ENCODE peak calls at places on chromosomes 6 and 20, in four cellular contexts. One of them, this sample, is unnamed.

GRCh38 chr6:28597217-28597835 is 71.6 kb downstream of the GPX5 start:
- ATAC-seq in stimulated activated naive CD8-positive, alpha-beta T cell treated with anti-CD3 and anti-CD28 coated beads, Interleukin-15, Interleukin-2, amounts not matched to agents 100 U/mL and 50 U/mL, for 24 hours: peak
- ATAC-seq in Right ventricle myocardium inferior: no peak
- ATAC-seq in PC-3: peak
- ATAC-seq in this sample: peak

GRCh38 chr20:15923030-15923776 is 650.0 kb downstream of the KIF16B start:
- ATAC-seq in stimulated activated naive CD8-positive, alpha-beta T cell treated with anti-CD3 and anti-CD28 coated beads, Interleukin-15, Interleukin-2, amounts not matched to agents 100 U/mL and 50 U/mL, for 24 hours: no peak
- ATAC-seq in Right ventricle myocardium inferior: no peak
- ATAC-seq in PC-3: no peak
- ATAC-seq in this sample: no peak

GRCh38 chr6:29647927-29648642 is 8.8 kb upstream of the MOG start:
- ATAC-seq in stimulated activated naive CD8-positive, alpha-beta T cell treated with anti-CD3 and anti-CD28 coated beads, Interleukin-15, Interleukin-2, amounts not matched to agents 100 U/mL and 50 U/mL, for 24 hours: no peak
- ATAC-seq in Right ventricle myocardium inferior: no peak
- ATAC-seq in PC-3: no peak
- ATAC-seq in this sample: no peak

GRCh38 chr20:60330461-60330860 is 372.2 kb downstream of the CDH26 start:
- ATAC-seq in stimulated activated naive CD8-positive, alpha-beta T cell treated with anti-CD3 and anti-CD28 coated beads, Interleukin-15, Interleukin-2, amounts not matched to agents 100 U/mL and 50 U/mL, for 24 hours: no peak
- ATAC-seq in Right ventricle myocardium inferior: no peak
- ATAC-seq in PC-3: no peak
- ATAC-seq in this sample: no peak

GRCh38 chr20:37676440-37676839 is 17.4 kb upstream of the CTNNBL1 start:
- ATAC-seq in stimulated activated naive CD8-positive, alpha-beta T cell treated with anti-CD3 and anti-CD28 coated beads, Interleukin-15, Interleukin-2, amounts not matched to agents 100 U/mL and 50 U/mL, for 24 hours: no peak
- ATAC-seq in Right ventricle myocardium inferior: no peak
- ATAC-seq in PC-3: no peak
- ATAC-seq in this sample: no peak

GRCh38 chr6:47736083-47736700 is 37.8 kb downstream of the ADGRF4 start:
- ATAC-seq in stimulated activated naive CD8-positive, alpha-beta T cell treated with anti-CD3 and anti-CD28 coated beads, Interleukin-15, Interleukin-2, amounts not matched to agents 100 U/mL and 50 U/mL, for 24 hours: no peak
- ATAC-seq in Right ventricle myocardium inferior: no peak
- ATAC-seq in PC-3: peak
- ATAC-seq in this sample: no peak

GRCh38 chr6:331622-332521 is 39.6 kb downstream of the DUSP22 start:
- ATAC-seq in stimulated activated naive CD8-positive, alpha-beta T cell treated with anti-CD3 and anti-CD28 coated beads, Interleukin-15, Interleukin-2, amounts not matched to agents 100 U/mL and 50 U/mL, for 24 hours: no peak
- ATAC-seq in Right ventricle myocardium inferior: no peak
- ATAC-seq in PC-3: no peak
- ATAC-seq in this sample: no peak

GRCh38 chr20:24118096-24118780 is 129.7 kb upstream of the GGTLC1 start:
- ATAC-seq in stimulated activated naive CD8-positive, alpha-beta T cell treated with anti-CD3 and anti-CD28 coated beads, Interleukin-15, Interleukin-2, amounts not matched to agents 100 U/mL and 50 U/mL, for 24 hours: no peak
- ATAC-seq in Right ventricle myocardium inferior: no peak
- ATAC-seq in PC-3: no peak
- ATAC-seq in this sample: no peak

GRCh38 chr20:3935295-3935955 is 46.2 kb downstream of the PANK2 start:
- ATAC-seq in stimulated activated naive CD8-positive, alpha-beta T cell treated with anti-CD3 and anti-CD28 coated beads, Interleukin-15, Interleukin-2, amounts not matched to agents 100 U/mL and 50 U/mL, for 24 hours: no peak
- ATAC-seq in Right ventricle myocardium inferior: peak
- ATAC-seq in PC-3: no peak
- ATAC-seq in this sample: no peak

GRCh38 chr20:41110930-41111577 is 26.3 kb upstream of the PLCG1 start:
- ATAC-seq in stimulated activated naive CD8-positive, alpha-beta T cell treated with anti-CD3 and anti-CD28 coated beads, Interleukin-15, Interleukin-2, amounts not matched to agents 100 U/mL and 50 U/mL, for 24 hours: peak
- ATAC-seq in Right ventricle myocardium inferior: no peak
- ATAC-seq in PC-3: peak
- ATAC-seq in this sample: peak

GRCh38 chr20:31908016-31908415 is 37.6 kb downstream of the TTLL9 start:
- ATAC-seq in stimulated activated naive CD8-positive, alpha-beta T cell treated with anti-CD3 and anti-CD28 coated beads, Interleukin-15, Interleukin-2, amounts not matched to agents 100 U/mL and 50 U/mL, for 24 hours: peak
- ATAC-seq in Right ventricle myocardium inferior: no peak
- ATAC-seq in PC-3: no peak
- ATAC-seq in this sample: no peak

GRCh38 chr6:135702955-135703499 is 148.5 kb upstream of the PDE7B start:
- ATAC-seq in stimulated activated naive CD8-positive, alpha-beta T cell treated with anti-CD3 and anti-CD28 coated beads, Interleukin-15, Interleukin-2, amounts not matched to agents 100 U/mL and 50 U/mL, for 24 hours: no peak
- ATAC-seq in Right ventricle myocardium inferior: no peak
- ATAC-seq in PC-3: no peak
- ATAC-seq in this sample: peak

GRCh38 chr6:17714879-17715860 is 8.4 kb upstream of the NUP153 start:
- ATAC-seq in stimulated activated naive CD8-positive, alpha-beta T cell treated with anti-CD3 and anti-CD28 coated beads, Interleukin-15, Interleukin-2, amounts not matched to agents 100 U/mL and 50 U/mL, for 24 hours: peak
- ATAC-seq in Right ventricle myocardium inferior: no peak
- ATAC-seq in PC-3: peak
- ATAC-seq in this sample: peak

GRCh38 chr6:159984268-159984786 is 15.4 kb downstream of the IGF2R start:
- ATAC-seq in stimulated activated naive CD8-positive, alpha-beta T cell treated with anti-CD3 and anti-CD28 coated beads, Interleukin-15, Interleukin-2, amounts not matched to agents 100 U/mL and 50 U/mL, for 24 hours: no peak
- ATAC-seq in Right ventricle myocardium inferior: no peak
- ATAC-seq in PC-3: peak
- ATAC-seq in this sample: no peak

GRCh38 chr20:37394543-37395410 is 48.8 kb downstream of the SRC start:
- ATAC-seq in stimulated activated naive CD8-positive, alpha-beta T cell treated with anti-CD3 and anti-CD28 coated beads, Interleukin-15, Interleukin-2, amounts not matched to agents 100 U/mL and 50 U/mL, for 24 hours: no peak
- ATAC-seq in Right ventricle myocardium inferior: no peak
- ATAC-seq in PC-3: no peak
- ATAC-seq in this sample: no peak

GRCh38 chr6:31239854-31240253 is 32.0 kb downstream of the HLA-C start:
- ATAC-seq in stimulated activated naive CD8-positive, alpha-beta T cell treated with anti-CD3 and anti-CD28 coated beads, Interleukin-15, Interleukin-2, amounts not matched to agents 100 U/mL and 50 U/mL, for 24 hours: no peak
- ATAC-seq in Right ventricle myocardium inferior: no peak
- ATAC-seq in PC-3: peak
- ATAC-seq in this sample: no peak

GRCh38 chr6:169171951-169172350 is 81.7 kb downstream of the THBS2 start:
- ATAC-seq in stimulated activated naive CD8-positive, alpha-beta T cell treated with anti-CD3 and anti-CD28 coated beads, Interleukin-15, Interleukin-2, amounts not matched to agents 100 U/mL and 50 U/mL, for 24 hours: no peak
- ATAC-seq in Right ventricle myocardium inferior: no peak
- ATAC-seq in PC-3: no peak
- ATAC-seq in this sample: no peak

GRCh38 chr20:2379511-2380229 is 1.0 kb upstream of the TGM6 start:
- ATAC-seq in stimulated activated naive CD8-positive, alpha-beta T cell treated with anti-CD3 and anti-CD28 coated beads, Interleukin-15, Interleukin-2, amounts not matched to agents 100 U/mL and 50 U/mL, for 24 hours: peak
- ATAC-seq in Right ventricle myocardium inferior: no peak
- ATAC-seq in PC-3: no peak
- ATAC-seq in this sample: peak

GRCh38 chr6:25057121-25057520 is 121.4 kb upstream of the RIPOR2 start:
- ATAC-seq in stimulated activated naive CD8-positive, alpha-beta T cell treated with anti-CD3 and anti-CD28 coated beads, Interleukin-15, Interleukin-2, amounts not matched to agents 100 U/mL and 50 U/mL, for 24 hours: no peak
- ATAC-seq in Right ventricle myocardium inferior: no peak
- ATAC-seq in PC-3: no peak
- ATAC-seq in this sample: no peak

GRCh38 chr6:33815854-33816253 is 12.1 kb upstream of the MLN start:
- ATAC-seq in stimulated activated naive CD8-positive, alpha-beta T cell treated with anti-CD3 and anti-CD28 coated beads, Interleukin-15, Interleukin-2, amounts not matched to agents 100 U/mL and 50 U/mL, for 24 hours: peak
- ATAC-seq in Right ventricle myocardium inferior: no peak
- ATAC-seq in PC-3: peak
- ATAC-seq in this sample: no peak

GRCh38 chr6:118581489-118581959 is 33.4 kb downstream of the PLN start:
- ATAC-seq in stimulated activated naive CD8-positive, alpha-beta T cell treated with anti-CD3 and anti-CD28 coated beads, Interleukin-15, Interleukin-2, amounts not matched to agents 100 U/mL and 50 U/mL, for 24 hours: no peak
- ATAC-seq in Right ventricle myocardium inferior: peak
- ATAC-seq in PC-3: no peak
- ATAC-seq in this sample: no peak

GRCh38 chr20:45305262-45305661 is 1.4 kb upstream of the RBPJL start:
- ATAC-seq in stimulated activated naive CD8-positive, alpha-beta T cell treated with anti-CD3 and anti-CD28 coated beads, Interleukin-15, Interleukin-2, amounts not matched to agents 100 U/mL and 50 U/mL, for 24 hours: no peak
- ATAC-seq in Right ventricle myocardium inferior: no peak
- ATAC-seq in PC-3: peak
- ATAC-seq in this sample: no peak

GRCh38 chr6:5472583-5472982 is 211.3 kb downstream of the FARS2 start:
- ATAC-seq in stimulated activated naive CD8-positive, alpha-beta T cell treated with anti-CD3 and anti-CD28 coated beads, Interleukin-15, Interleukin-2, amounts not matched to agents 100 U/mL and 50 U/mL, for 24 hours: no peak
- ATAC-seq in Right ventricle myocardium inferior: no peak
- ATAC-seq in PC-3: peak
- ATAC-seq in this sample: no peak

GRCh38 chr6:36604090-36605060 is 10.2 kb downstream of the SRSF3 start:
- ATAC-seq in stimulated activated naive CD8-positive, alpha-beta T cell treated with anti-CD3 and anti-CD28 coated beads, Interleukin-15, Interleukin-2, amounts not matched to agents 100 U/mL and 50 U/mL, for 24 hours: no peak
- ATAC-seq in Right ventricle myocardium inferior: no peak
- ATAC-seq in PC-3: no peak
- ATAC-seq in this sample: no peak

GRCh38 chr6:6851059-6851658 is 256.6 kb upstream of the RREB1 start:
- ATAC-seq in stimulated activated naive CD8-positive, alpha-beta T cell treated with anti-CD3 and anti-CD28 coated beads, Interleukin-15, Interleukin-2, amounts not matched to agents 100 U/mL and 50 U/mL, for 24 hours: no peak
- ATAC-seq in Right ventricle myocardium inferior: peak
- ATAC-seq in PC-3: peak
- ATAC-seq in this sample: peak

GRCh38 chr6:121510568-121511177 is 75.2 kb downstream of the GJA1 start:
- ATAC-seq in stimulated activated naive CD8-positive, alpha-beta T cell treated with anti-CD3 and anti-CD28 coated beads, Interleukin-15, Interleukin-2, amounts not matched to agents 100 U/mL and 50 U/mL, for 24 hours: no peak
- ATAC-seq in Right ventricle myocardium inferior: no peak
- ATAC-seq in PC-3: no peak
- ATAC-seq in this sample: no peak

GRCh38 chr6:25118038-25118437 is 161.1 kb upstream of the CARMIL1 start:
- ATAC-seq in stimulated activated naive CD8-positive, alpha-beta T cell treated with anti-CD3 and anti-CD28 coated beads, Interleukin-15, Interleukin-2, amounts not matched to agents 100 U/mL and 50 U/mL, for 24 hours: no peak
- ATAC-seq in Right ventricle myocardium inferior: no peak
- ATAC-seq in PC-3: no peak
- ATAC-seq in this sample: peak

GRCh38 chr6:38510205-38510604 is 129.5 kb downstream of the BTBD9 start:
- ATAC-seq in stimulated activated naive CD8-positive, alpha-beta T cell treated with anti-CD3 and anti-CD28 coated beads, Interleukin-15, Interleukin-2, amounts not matched to agents 100 U/mL and 50 U/mL, for 24 hours: no peak
- ATAC-seq in Right ventricle myocardium inferior: no peak
- ATAC-seq in PC-3: peak
- ATAC-seq in this sample: no peak

GRCh38 chr20:51029963-51030930 is 7.3 kb upstream of the KCNG1 start:
- ATAC-seq in stimulated activated naive CD8-positive, alpha-beta T cell treated with anti-CD3 and anti-CD28 coated beads, Interleukin-15, Interleukin-2, amounts not matched to agents 100 U/mL and 50 U/mL, for 24 hours: no peak
- ATAC-seq in Right ventricle myocardium inferior: peak
- ATAC-seq in PC-3: no peak
- ATAC-seq in this sample: no peak

GRCh38 chr20:13654463-13655023 is 15.8 kb upstream of the TASP1 start:
- ATAC-seq in stimulated activated naive CD8-positive, alpha-beta T cell treated with anti-CD3 and anti-CD28 coated beads, Interleukin-15, Interleukin-2, amounts not matched to agents 100 U/mL and 50 U/mL, for 24 hours: no peak
- ATAC-seq in Right ventricle myocardium inferior: no peak
- ATAC-seq in PC-3: no peak
- ATAC-seq in this sample: no peak

GRCh38 chr20:24477831-24478547 is 8.6 kb downstream of the SYNDIG1 start:
- ATAC-seq in stimulated activated naive CD8-positive, alpha-beta T cell treated with anti-CD3 and anti-CD28 coated beads, Interleukin-15, Interleukin-2, amounts not matched to agents 100 U/mL and 50 U/mL, for 24 hours: no peak
- ATAC-seq in Right ventricle myocardium inferior: peak
- ATAC-seq in PC-3: no peak
- ATAC-seq in this sample: no peak

GRCh38 chr20:5095454-5095853 is 24.3 kb downstream of the PCNA start:
- ATAC-seq in stimulated activated naive CD8-positive, alpha-beta T cell treated with anti-CD3 and anti-CD28 coated beads, Interleukin-15, Interleukin-2, amounts not matched to agents 100 U/mL and 50 U/mL, for 24 hours: no peak
- ATAC-seq in Right ventricle myocardium inferior: no peak
- ATAC-seq in PC-3: no peak
- ATAC-seq in this sample: no peak

GRCh38 chr6:41315203-41315602 is 20.2 kb upstream of the NCR2 start:
- ATAC-seq in stimulated activated naive CD8-positive, alpha-beta T cell treated with anti-CD3 and anti-CD28 coated beads, Interleukin-15, Interleukin-2, amounts not matched to agents 100 U/mL and 50 U/mL, for 24 hours: no peak
- ATAC-seq in Right ventricle myocardium inferior: no peak
- ATAC-seq in PC-3: no peak
- ATAC-seq in this sample: no peak